ENCODE peak calls at places on chromosome 14, in five cellular contexts. C, E, X, I and Q are unnamed samples.

GRCh38 chr14:37864861-37865718 is 269.7 kb downstream of the TTC6 start:
- DNase-seq in C (no peak), E (no peak), X (no peak), I (no peak), Q (no peak)

GRCh38 chr14:94560782-94561655 is at the start of gene SERPINA4:
- DNase-seq in C (peak; percentile 79), E (no peak), X (no peak), I (no peak), Q (no peak)

GRCh38 chr14:102316048-102316745 is 3.3 kb upstream of the ZNF839 start:
- DNase-seq in C (peak; percentile 55), E (peak; percentile 26), X (no peak), I (no peak), Q (no peak)

GRCh38 chr14:61332658-61333029 is 11.3 kb downstream of the PRKCH start:
- DNase-seq in C (no peak), E (no peak), X (no peak), I (no peak), Q (no peak)

GRCh38 chr14:91115986-91116385 is 2.1 kb downstream of the DGLUCY start:
- DNase-seq in C (no peak), E (no peak), X (no peak), I (no peak), Q (no peak)

GRCh38 chr14:21057803-21058675 is at the start of gene RNASE8:
- DNase-seq in C (no peak), E (no peak), X (no peak), I (no peak), Q (no peak)

GRCh38 chr14:24975393-24975792 is 74.6 kb downstream of the STXBP6 start:
- DNase-seq in C (no peak), E (no peak), X (no peak), I (no peak), Q (no peak)

GRCh38 chr14:54138354-54139038 is 181.9 kb upstream of the BMP4 start:
- DNase-seq in C (no peak), E (no peak), X (no peak), I (no peak), Q (no peak)

GRCh38 chr14:100840751-100841444 is 15.0 kb downstream of the MEG3 start:
- DNase-seq in C (no peak), E (no peak), X (no peak), I (no peak), Q (no peak)

GRCh38 chr14:100341301-100342031 is 18.3 kb downstream of the SLC25A47 start:
- DNase-seq in C (peak; percentile 78), E (no peak), X (no peak), I (peak; percentile 75), Q (no peak)

GRCh38 chr14:61545716-61546455 is 149.4 kb upstream of the HIF1A start:
- DNase-seq in C (no peak), E (no peak), X (no peak), I (no peak), Q (no peak)

GRCh38 chr14:31263485-31264133 is 56.0 kb upstream of the HECTD1 start:
- DNase-seq in C (peak; percentile 47), E (no peak), X (no peak), I (peak; percentile 57), Q (no peak)

GRCh38 chr14:24789277-24789832 is 155.4 kb upstream of the GZMB start:
- DNase-seq in C (no peak), E (peak; percentile 67), X (no peak), I (no peak), Q (no peak)

GRCh38 chr14:50260511-50260910 is 29.1 kb upstream of the SOS2 start:
- DNase-seq in C (no peak), E (no peak), X (no peak), I (no peak), Q (no peak)